ENCODE peak calls at places on chromosomes 1 and 21, in six cellular contexts. P, Z, T, S, N and E are unnamed samples.

GRCh38 chr1:99544328-99544727 is 101.6 kb upstream of the PALMD start:
- DNase-seq in N (no peak), T (no peak), P (no peak), S (no peak), Z (no peak), E (no peak)

GRCh38 chr1:245972476-245972875 is 534.6 kb downstream of the SMYD3 start:
- DNase-seq in P (no peak), Z (no peak), N (no peak), T (peak), S (no peak), E (no peak)

GRCh38 chr1:186828612-186829542 is at the start of gene PLA2G4A:
- DNase-seq in P (no peak), Z (no peak), S (no peak), N (no peak), T (no peak), E (peak)

GRCh38 chr1:115088871-115089442 is 346 bp downstream of the TSPAN2 start:
- DNase-seq in T (peak), Z (no peak), P (peak), N (no peak), S (no peak), E (no peak)

GRCh38 chr1:232548651-232549050 is 81.3 kb downstream of the SIPA1L2 start:
- DNase-seq in Z (no peak), T (no peak), N (no peak), P (no peak), S (no peak), E (no peak)

GRCh38 chr1:218521414-218522169 is 176.5 kb downstream of the TGFB2 start:
- DNase-seq in S (no peak), P (peak), Z (peak), T (no peak), N (peak), E (no peak)

GRCh38 chr21:31248598-31248997 is 95.5 kb downstream of the TIAM1 start:
- DNase-seq in T (no peak), Z (no peak), P (no peak), S (no peak), N (no peak), E (no peak)

GRCh38 chr1:110123224-110123623 is 11.0 kb downstream of the UBL4B start:
- DNase-seq in S (no peak), T (no peak), N (no peak), P (no peak), Z (no peak), E (no peak)

GRCh38 chr1:230771773-230772354 is 24.7 kb downstream of the CAPN9 start:
- DNase-seq in Z (no peak), T (no peak), N (no peak), P (no peak), S (no peak), E (no peak)

DNA sequence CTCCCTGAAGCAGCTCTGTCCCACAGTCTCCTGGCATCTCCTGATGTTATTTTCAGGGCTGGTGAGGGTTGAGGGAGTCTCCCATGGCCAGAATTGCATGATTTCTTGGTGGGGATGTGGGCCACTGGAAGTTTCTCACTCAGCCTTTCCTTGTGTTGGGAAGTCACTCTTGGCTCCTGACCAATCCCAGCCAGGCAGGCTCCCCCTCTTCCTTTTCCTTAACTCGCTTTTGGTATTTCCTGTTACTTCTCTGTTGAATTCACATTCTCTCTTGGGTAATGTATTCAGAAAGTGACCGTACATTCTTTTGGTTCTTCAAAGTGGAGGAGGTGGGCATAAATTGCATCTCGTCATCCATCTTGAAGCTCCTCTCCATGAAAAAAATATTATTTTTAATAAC is 135.7 kb downstream of the PCBP3 start:
- DNase-seq in T (no peak), S (no peak), N (no peak), P (no peak), Z (no peak), E (no peak)
- TF ChIP-seq CTCF in T (no peak), S (no peak), N (no peak), P (no peak), Z (no peak), E (no peak)

GRCh38 chr1:1083181-1084027 is 9.3 kb upstream of the RNF223 start:
- DNase-seq in P (no peak), N (no peak), T (no peak), S (no peak), Z (no peak), E (no peak)

GRCh38 chr1:1080951-1081310 is 6.8 kb upstream of the RNF223 start:
- DNase-seq in Z (no peak), P (peak), S (no peak), T (peak), N (no peak), E (no peak)

GRCh38 chr1:1084028-1084371 is 9.9 kb upstream of the RNF223 start:
- DNase-seq in N (no peak), Z (no peak), P (no peak), T (no peak), S (no peak), E (no peak)

GRCh38 chr1:1081311-1082238 is 7.5 kb upstream of the RNF223 start:
- DNase-seq in N (no peak), P (peak), T (peak), S (no peak), Z (no peak), E (no peak)

DNA sequence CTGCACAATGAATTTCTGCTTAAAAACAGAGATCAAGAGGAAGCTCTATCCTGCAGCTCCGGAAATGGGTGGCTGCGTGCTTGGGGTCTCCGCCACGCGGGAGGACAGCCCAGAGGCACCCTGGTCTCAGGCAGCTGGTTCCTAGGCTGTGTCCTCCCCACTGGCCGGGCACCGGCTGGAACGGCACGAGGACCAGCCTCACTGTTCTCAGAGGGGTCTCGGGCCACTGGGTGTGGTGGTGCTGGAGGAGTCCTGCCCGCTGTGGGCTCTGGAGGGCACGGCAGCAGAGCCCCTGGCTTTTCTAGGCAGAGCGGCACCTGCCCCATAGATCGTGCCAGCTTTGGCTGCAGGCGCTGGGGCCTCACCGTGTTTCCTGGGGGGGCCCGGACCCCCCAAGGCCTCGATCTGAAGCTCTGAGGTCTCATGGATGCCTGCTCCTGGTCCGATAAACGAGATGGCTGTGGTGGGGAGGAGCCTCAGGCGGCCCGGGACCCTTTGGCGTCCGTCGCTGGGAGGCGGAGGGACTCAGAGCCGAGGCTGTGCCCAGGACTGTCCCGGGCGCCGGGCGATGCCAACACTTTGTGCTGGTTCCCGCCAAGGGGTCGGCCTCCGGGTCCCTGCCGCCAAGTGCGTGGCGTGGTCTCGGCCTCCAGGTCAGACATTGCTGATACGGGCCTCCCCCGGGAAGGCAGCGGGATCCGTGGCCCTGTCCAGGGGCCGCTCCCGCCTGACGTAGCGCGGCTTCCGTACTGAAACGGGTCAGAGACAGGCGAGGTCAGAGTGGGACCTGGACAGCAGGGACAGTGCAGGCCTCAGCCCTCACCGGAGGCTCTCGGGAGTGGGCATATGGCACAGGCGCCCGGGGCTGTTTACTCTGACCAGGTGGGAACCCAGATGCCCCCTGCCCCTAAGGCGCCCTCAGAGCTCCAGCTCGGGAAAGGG is 8.4 kb upstream of the RNF223 start:
- DNase-seq in N (no peak), Z (no peak), T (peak), S (no peak), P (no peak), E (no peak)
- TF ChIP-seq MAX in N (no peak), Z (no peak), T (no peak), S (no peak), P (no peak), E (no peak)

GRCh38 chr1:61316493-61316892 is 234.1 kb downstream of the NFIA start:
- DNase-seq in N (no peak), P (no peak), T (no peak), S (no peak), Z (no peak), E (no peak)
- TF ChIP-seq EP300 in N (no peak), P (no peak), T (no peak), S (no peak), Z (no peak), E (no peak)

DNA sequence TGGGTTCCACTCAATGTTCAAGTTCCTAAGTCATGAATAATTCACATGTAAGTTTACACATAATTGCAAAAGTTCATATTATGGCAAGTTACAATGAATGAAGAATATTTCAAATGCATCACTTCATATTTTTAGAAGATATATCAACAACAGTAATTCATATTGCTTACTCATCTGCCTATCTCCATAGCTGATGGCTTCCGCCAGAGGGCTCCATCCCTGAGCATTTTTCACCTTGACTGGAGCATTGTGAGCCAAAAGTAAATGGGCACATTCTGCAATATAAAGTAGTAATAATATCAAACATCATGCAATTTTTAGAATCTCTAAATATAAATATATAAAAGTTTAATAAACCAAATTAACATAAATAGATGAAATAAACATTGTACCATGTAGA is 29.8 kb downstream of the ANKRD13C start:
- DNase-seq in P (no peak), S (no peak), T (no peak), Z (no peak), N (no peak), E (peak)
- TF ChIP-seq CTCF in P (peak), S (peak), T (peak), Z (peak), N (no peak), E (no peak)

GRCh38 chr1:236509203-236509602 is 14.6 kb upstream of the LGALS8 start:
- DNase-seq in T (no peak), P (no peak), S (no peak), N (no peak), Z (no peak), E (no peak)

GRCh38 chr1:236509647-236510401 is 14.0 kb upstream of the LGALS8 start:
- DNase-seq in N (no peak), Z (peak), S (no peak), P (no peak), T (no peak), E (no peak)

GRCh38 chr1:236502972-236503639 is 20.7 kb upstream of the LGALS8 start:
- DNase-seq in P (peak), N (peak), S (no peak), Z (peak), T (no peak), E (peak)

GRCh38 chr1:236508593-236509027 is 15.2 kb upstream of the LGALS8 start:
- DNase-seq in Z (no peak), P (no peak), S (peak), T (no peak), N (no peak), E (no peak)

GRCh38 chr1:236507022-236507700 is 16.6 kb upstream of the LGALS8 start:
- DNase-seq in P (no peak), Z (no peak), T (peak), S (no peak), N (peak), E (no peak)
- TF ChIP-seq MAX in P (no peak), Z (no peak), T (no peak), S (no peak), N (no peak), E (no peak)

GRCh38 chr1:212614398-212615091 is 6.0 kb downstream of the ATF3 start:
- DNase-seq in T (no peak), S (no peak), P (no peak), Z (no peak), N (no peak), E (no peak)

GRCh38 chr1:212618466-212619210 is 10.1 kb downstream of the ATF3 start:
- DNase-seq in N (no peak), P (no peak), S (no peak), T (no peak), Z (no peak), E (no peak)

GRCh38 chr1:212613440-212614335 is 5.1 kb downstream of the ATF3 start:
- DNase-seq in S (no peak), P (no peak), T (no peak), Z (no peak), N (no peak), E (no peak)

GRCh38 chr1:212612251-212612961 is 3.8 kb downstream of the ATF3 start:
- DNase-seq in N (no peak), Z (no peak), P (no peak), S (no peak), T (no peak), E (no peak)

DNA sequence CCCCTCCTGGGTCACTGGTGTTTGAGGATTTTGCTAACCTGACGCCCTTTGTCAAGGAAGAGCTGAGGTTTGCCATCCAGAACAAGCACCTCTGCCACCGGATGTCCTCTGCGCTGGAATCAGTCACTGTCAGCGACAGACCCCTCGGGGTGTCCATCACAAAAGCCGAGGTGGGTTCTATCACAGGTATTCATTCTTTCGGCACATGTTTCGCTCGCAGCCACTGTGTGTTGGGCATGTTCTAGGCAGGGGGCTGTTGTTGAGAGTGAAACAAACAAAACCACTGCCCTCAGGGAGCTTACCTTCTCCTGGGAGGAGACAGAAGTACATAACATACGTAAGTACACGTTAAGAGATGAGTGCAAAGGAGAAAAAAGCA is 6.5 kb downstream of the ATF3 start:
- DNase-seq in T (no peak), P (no peak), N (no peak), Z (no peak), S (no peak), E (no peak)
- TF ChIP-seq EP300 in T (no peak), P (no peak), N (no peak), Z (no peak), S (no peak), E (no peak)

GRCh38 chr1:119318466-119319309 is 49.9 kb upstream of the HAO2 start:
- DNase-seq in P (no peak), Z (no peak), T (no peak), N (no peak), S (peak), E (no peak)

GRCh38 chr1:119321661-119322419 is 46.7 kb upstream of the HAO2 start:
- DNase-seq in S (no peak), Z (no peak), N (no peak), T (no peak), P (peak), E (no peak)

GRCh38 chr1:119314001-119314796 is 54.4 kb upstream of the HAO2 start:
- DNase-seq in N (no peak), Z (no peak), P (no peak), T (no peak), S (no peak), E (no peak)

GRCh38 chr1:119320100-119320499 is 48.5 kb upstream of the HAO2 start:
- DNase-seq in S (no peak), N (no peak), Z (no peak), T (no peak), P (no peak), E (no peak)

GRCh38 chr1:119316870-119317416 is 51.6 kb upstream of the HAO2 start:
- DNase-seq in T (peak), Z (peak), N (no peak), P (peak), S (no peak), E (peak)
- TF ChIP-seq CTCF in T (peak), Z (peak), N (peak), P (peak), S (no peak), E (no peak)

GRCh38 chr1:154848983-154849382 is 21.1 kb downstream of the KCNN3 start:
- DNase-seq in S (no peak), Z (no peak), T (no peak), P (no peak), N (no peak), E (no peak)

GRCh38 chr1:154846921-154847442 is 23.1 kb downstream of the KCNN3 start:
- DNase-seq in Z (no peak), P (no peak), N (no peak), S (no peak), T (no peak), E (no peak)

GRCh38 chr1:154845879-154846278 is 24.2 kb downstream of the KCNN3 start:
- DNase-seq in P (no peak), T (peak), N (no peak), Z (no peak), S (no peak), E (no peak)

GRCh38 chr1:154849645-154850131 is 20.4 kb downstream of the KCNN3 start:
- DNase-seq in Z (no peak), S (peak), N (no peak), P (no peak), T (no peak), E (no peak)

DNA sequence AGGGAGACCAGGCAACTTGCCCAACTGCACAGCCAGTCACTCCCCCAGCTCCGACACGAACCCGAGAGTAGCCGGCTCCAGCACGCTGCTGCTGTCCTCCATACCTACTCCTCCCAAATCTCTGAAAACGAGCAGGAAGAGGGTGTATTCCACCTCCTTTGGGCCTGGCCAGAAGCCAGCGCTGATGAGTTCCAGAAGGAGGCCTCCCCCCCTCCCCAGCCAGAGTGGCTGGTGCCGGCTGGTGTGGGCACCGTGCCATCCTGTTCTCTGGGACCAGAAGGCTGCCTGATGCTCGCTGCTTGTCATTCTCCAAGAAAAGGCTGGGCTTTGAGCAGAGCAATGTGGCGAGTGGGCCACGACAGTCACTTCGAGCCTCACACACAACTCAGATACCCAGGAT is 22.2 kb downstream of the KCNN3 start:
- DNase-seq in T (peak), Z (no peak), P (no peak), S (no peak), N (no peak), E (no peak)
- TF ChIP-seq MAX in T (no peak), Z (no peak), P (no peak), S (no peak), N (no peak), E (no peak)

DNA sequence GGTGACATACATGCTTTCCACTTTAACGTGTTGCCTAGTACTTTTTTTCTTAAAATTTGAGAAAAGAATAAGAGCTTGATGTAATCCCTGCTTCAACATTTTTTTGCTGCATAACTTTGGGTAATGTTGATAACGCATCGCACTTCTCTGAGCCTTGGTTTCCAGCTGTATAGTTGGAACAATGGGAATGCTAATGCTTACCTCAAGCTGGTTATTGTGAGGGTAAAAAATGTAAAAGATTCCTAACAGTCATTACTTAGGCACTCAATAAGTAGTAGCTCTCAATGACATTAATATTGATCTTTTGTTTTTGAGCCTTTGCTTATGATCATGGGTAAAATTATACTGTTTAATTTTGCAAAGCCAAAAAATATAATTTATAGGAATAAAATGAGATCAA is 683.3 kb upstream of the CXADR start:
- DNase-seq in T (no peak), S (no peak), Z (no peak), P (no peak), N (no peak), E (no peak)
- TF ChIP-seq EP300 in T (no peak), S (no peak), Z (no peak), P (no peak), N (no peak), E (no peak)

DNA sequence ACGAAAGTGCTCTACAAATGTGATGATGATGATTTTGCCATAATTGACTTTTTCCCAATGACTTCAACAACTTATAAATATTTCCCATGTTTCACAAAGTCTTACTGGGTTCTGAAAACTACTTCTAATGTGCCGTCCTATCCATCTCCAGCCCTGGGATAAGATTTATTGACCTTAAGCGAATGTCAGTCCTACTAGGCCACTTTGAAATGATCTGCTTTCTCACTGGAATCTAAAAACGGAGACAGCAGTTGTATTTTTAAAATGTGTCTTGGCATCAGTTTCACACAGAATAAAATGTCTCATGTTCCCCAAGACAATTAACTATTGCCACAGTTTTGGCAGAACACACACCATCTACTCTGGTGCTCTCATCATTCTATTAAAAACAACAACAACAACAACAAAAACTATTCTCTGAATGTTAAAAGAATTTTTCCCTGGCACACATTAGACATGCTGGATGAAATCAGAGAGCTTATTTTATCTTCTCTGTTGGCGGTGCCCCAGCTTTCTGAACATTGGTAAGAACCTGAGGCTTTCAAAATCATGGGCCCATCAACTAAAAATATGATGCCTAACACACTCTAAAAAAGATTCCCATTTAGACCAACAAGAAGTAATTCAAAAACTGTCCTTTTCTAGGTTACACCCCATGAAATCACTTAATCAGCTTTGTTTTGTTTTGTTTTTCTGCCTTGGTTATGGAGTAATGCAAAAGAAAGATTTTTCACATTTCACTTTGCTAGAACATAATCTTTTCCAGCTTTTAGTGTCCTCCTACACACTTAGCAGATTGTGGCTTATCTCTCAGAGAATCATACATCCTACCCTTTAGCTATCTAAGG is 23.1 kb upstream of the DNASE2B start:
- DNase-seq in S (no peak), Z (no peak), P (no peak), N (no peak), T (no peak), E (no peak)
- TF ChIP-seq CTCF in S (no peak), Z (no peak), P (no peak), N (no peak), T (no peak), E (no peak)